ENCODE peak calls at places on chromosomes 5 and 9, in ten cellular contexts. One of them, this sample, is unnamed.

GRCh38 chr5:119418782-119419101 is 33.6 kb upstream of the HSD17B4 start:
- DNase-seq in psoas muscle: no peak
- DNase-seq in OCI-LY7: peak; percentile 37
- DNase-seq in neural crest cell: no peak
- DNase-seq in DND-41: no peak
- DNase-seq in K562: no peak
- DNase-seq in uterus: no peak
- DNase-seq in fibroblast of the aortic adventitia: no peak
- DNase-seq in neural progenitor cell: no peak
- DNase-seq in Peyer's patch: no peak
- DNase-seq in this sample: no peak

GRCh38 chr9:18549772-18550171 is 75.8 kb downstream of the ADAMTSL1 start:
- DNase-seq in OCI-LY7: no peak
- DNase-seq in DND-41: no peak
- DNase-seq in neural crest cell: no peak
- DNase-seq in neural progenitor cell: no peak
- DNase-seq in Peyer's patch: no peak
- DNase-seq in uterus: no peak
- DNase-seq in psoas muscle: no peak
- DNase-seq in fibroblast of the aortic adventitia: no peak
- DNase-seq in K562: no peak
- DNase-seq in this sample: no peak

GRCh38 chr9:38432922-38433510 is 8.8 kb upstream of the IGFBPL1 start:
- DNase-seq in DND-41: peak; percentile 23
- DNase-seq in K562: peak; percentile 38
- DNase-seq in OCI-LY7: peak; percentile 45
- DNase-seq in neural progenitor cell: peak; percentile 53
- DNase-seq in Peyer's patch: no peak
- DNase-seq in psoas muscle: no peak
- DNase-seq in fibroblast of the aortic adventitia: peak; percentile 61
- DNase-seq in uterus: no peak
- DNase-seq in neural crest cell: peak; percentile 14
- DNase-seq in this sample: no peak

GRCh38 chr9:18195223-18195622 is 278.7 kb upstream of the ADAMTSL1 start:
- DNase-seq in psoas muscle: no peak
- DNase-seq in neural crest cell: no peak
- DNase-seq in Peyer's patch: no peak
- DNase-seq in K562: no peak
- DNase-seq in neural progenitor cell: no peak
- DNase-seq in uterus: no peak
- DNase-seq in OCI-LY7: no peak
- DNase-seq in fibroblast of the aortic adventitia: no peak
- DNase-seq in DND-41: no peak
- DNase-seq in this sample: no peak

GRCh38 chr5:122156724-122157325 is 27.5 kb downstream of the ZNF474 start:
- DNase-seq in DND-41: peak; percentile 13
- DNase-seq in neural crest cell: no peak
- DNase-seq in uterus: no peak
- DNase-seq in OCI-LY7: peak; percentile 7
- DNase-seq in neural progenitor cell: peak; percentile 51
- DNase-seq in psoas muscle: no peak
- DNase-seq in fibroblast of the aortic adventitia: peak; percentile 82
- DNase-seq in Peyer's patch: no peak
- DNase-seq in K562: peak; percentile 64
- DNase-seq in this sample: no peak

GRCh38 chr5:145568581-145568980 is 266.6 kb downstream of the PRELID2 start:
- DNase-seq in neural crest cell: no peak
- DNase-seq in fibroblast of the aortic adventitia: peak; percentile 24
- DNase-seq in psoas muscle: no peak
- DNase-seq in neural progenitor cell: no peak
- DNase-seq in DND-41: no peak
- DNase-seq in K562: no peak
- DNase-seq in OCI-LY7: no peak
- DNase-seq in Peyer's patch: no peak
- DNase-seq in uterus: no peak
- DNase-seq in this sample: no peak

GRCh38 chr5:124887223-124887622 is 140.8 kb upstream of the ZNF608 start:
- DNase-seq in OCI-LY7: no peak
- DNase-seq in neural crest cell: no peak
- DNase-seq in uterus: no peak
- DNase-seq in neural progenitor cell: peak; percentile 18
- DNase-seq in psoas muscle: no peak
- DNase-seq in fibroblast of the aortic adventitia: no peak
- DNase-seq in K562: no peak
- DNase-seq in DND-41: no peak
- DNase-seq in Peyer's patch: no peak
- DNase-seq in this sample: no peak

GRCh38 chr5:138900281-138900965 is 25.3 kb upstream of the LRRTM2 start:
- DNase-seq in fibroblast of the aortic adventitia: peak; percentile 19
- DNase-seq in Peyer's patch: no peak
- DNase-seq in OCI-LY7: no peak
- DNase-seq in neural crest cell: no peak
- DNase-seq in psoas muscle: no peak
- DNase-seq in uterus: no peak
- DNase-seq in neural progenitor cell: no peak
- DNase-seq in DND-41: peak; percentile 57
- DNase-seq in K562: peak; percentile 41
- DNase-seq in this sample: no peak

GRCh38 chr9:27145143-27145542 is 36.1 kb downstream of the TEK start:
- DNase-seq in Peyer's patch: no peak
- DNase-seq in neural crest cell: no peak
- DNase-seq in fibroblast of the aortic adventitia: no peak
- DNase-seq in K562: no peak
- DNase-seq in uterus: no peak
- DNase-seq in OCI-LY7: no peak
- DNase-seq in neural progenitor cell: no peak
- DNase-seq in psoas muscle: no peak
- DNase-seq in DND-41: no peak
- DNase-seq in this sample: no peak

GRCh38 chr9:81686614-81687520 is 2.5 kb downstream of the TLE1 start:
- DNase-seq in psoas muscle: peak; percentile 89
- DNase-seq in neural progenitor cell: peak; percentile 96
- DNase-seq in K562: no peak
- DNase-seq in OCI-LY7: no peak
- DNase-seq in uterus: peak; percentile 83
- DNase-seq in neural crest cell: peak; percentile 76
- DNase-seq in DND-41: no peak
- DNase-seq in Peyer's patch: peak; percentile 86
- DNase-seq in fibroblast of the aortic adventitia: peak; percentile 89
- DNase-seq in this sample: peak; percentile 53

GRCh38 chr5:128850049-128850448 is 115.2 kb upstream of the SLC27A6 start:
- DNase-seq in neural progenitor cell: no peak
- DNase-seq in fibroblast of the aortic adventitia: no peak
- DNase-seq in psoas muscle: no peak
- DNase-seq in OCI-LY7: no peak
- DNase-seq in neural crest cell: no peak
- DNase-seq in Peyer's patch: no peak
- DNase-seq in DND-41: no peak
- DNase-seq in uterus: no peak
- DNase-seq in K562: no peak
- DNase-seq in this sample: no peak

GRCh38 chr5:128838631-128839030 is 126.7 kb upstream of the SLC27A6 start:
- DNase-seq in Peyer's patch: no peak
- DNase-seq in OCI-LY7: no peak
- DNase-seq in neural crest cell: no peak
- DNase-seq in psoas muscle: no peak
- DNase-seq in neural progenitor cell: no peak
- DNase-seq in DND-41: no peak
- DNase-seq in fibroblast of the aortic adventitia: no peak
- DNase-seq in uterus: no peak
- DNase-seq in K562: no peak
- DNase-seq in this sample: no peak

GRCh38 chr5:128842241-128842640 is 123.0 kb upstream of the SLC27A6 start:
- DNase-seq in fibroblast of the aortic adventitia: no peak
- DNase-seq in psoas muscle: no peak
- DNase-seq in K562: no peak
- DNase-seq in neural crest cell: no peak
- DNase-seq in neural progenitor cell: no peak
- DNase-seq in Peyer's patch: no peak
- DNase-seq in DND-41: no peak
- DNase-seq in uterus: no peak
- DNase-seq in OCI-LY7: no peak
- DNase-seq in this sample: no peak

DNA sequence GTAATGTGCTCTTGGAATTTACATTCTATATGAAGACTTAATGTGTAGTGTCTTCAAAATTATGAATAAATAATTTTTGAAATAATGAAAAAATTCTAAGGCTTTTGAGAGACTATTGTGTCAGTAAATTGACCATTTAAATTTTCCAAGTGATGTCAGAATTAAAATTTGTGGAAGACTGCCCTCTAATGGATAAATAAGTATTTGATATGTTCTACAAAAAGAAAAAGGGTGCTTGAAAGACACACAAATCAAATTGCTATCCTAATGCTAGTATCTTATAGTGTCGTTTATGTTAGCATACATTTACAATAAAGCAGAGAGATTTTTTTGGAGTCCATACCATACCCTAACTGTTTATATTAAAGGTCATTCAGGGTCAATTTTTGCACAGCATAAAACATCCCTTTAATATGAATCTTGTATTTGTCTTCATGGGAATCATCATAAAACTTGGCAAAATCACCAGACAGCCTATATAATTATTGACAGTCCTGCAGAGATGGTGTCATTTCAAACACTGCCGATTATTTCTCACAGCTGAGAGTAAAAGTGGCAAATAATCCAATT is 120.8 kb upstream of the SLC27A6 start:
- DNase-seq in neural crest cell: no peak
- DNase-seq in OCI-LY7: no peak
- DNase-seq in neural progenitor cell: no peak
- DNase-seq in K562: no peak
- DNase-seq in Peyer's patch: no peak
- DNase-seq in fibroblast of the aortic adventitia: peak; percentile 43
- DNase-seq in DND-41: no peak
- DNase-seq in uterus: no peak
- DNase-seq in psoas muscle: no peak
- DNase-seq in this sample: no peak
- TF ChIP-seq CTCF in neural crest cell: peak; percentile 73
- TF ChIP-seq CTCF in OCI-LY7: peak; percentile 73
- TF ChIP-seq CTCF in neural progenitor cell: peak; percentile 63
- TF ChIP-seq CTCF in K562: no peak
- TF ChIP-seq CTCF in Peyer's patch: no peak
- TF ChIP-seq CTCF in fibroblast of the aortic adventitia: no peak
- TF ChIP-seq CTCF in DND-41: peak; percentile 27
- TF ChIP-seq CTCF in uterus: peak; percentile 24
- TF ChIP-seq CTCF in psoas muscle: peak; percentile 31
- TF ChIP-seq CTCF in this sample: no peak

GRCh38 chr5:45795458-45795857 is 99.3 kb upstream of the HCN1 start:
- DNase-seq in neural progenitor cell: no peak
- DNase-seq in fibroblast of the aortic adventitia: no peak
- DNase-seq in Peyer's patch: no peak
- DNase-seq in uterus: no peak
- DNase-seq in OCI-LY7: no peak
- DNase-seq in psoas muscle: no peak
- DNase-seq in DND-41: no peak
- DNase-seq in K562: no peak
- DNase-seq in neural crest cell: no peak
- DNase-seq in this sample: no peak
- TF ChIP-seq CTCF in neural progenitor cell: peak; percentile 10
- TF ChIP-seq CTCF in fibroblast of the aortic adventitia: no peak
- TF ChIP-seq CTCF in Peyer's patch: no peak
- TF ChIP-seq CTCF in uterus: no peak
- TF ChIP-seq CTCF in OCI-LY7: no peak
- TF ChIP-seq CTCF in psoas muscle: no peak
- TF ChIP-seq CTCF in DND-41: no peak
- TF ChIP-seq CTCF in K562: no peak
- TF ChIP-seq CTCF in neural crest cell: no peak
- TF ChIP-seq CTCF in this sample: no peak

GRCh38 chr5:39146831-39147540 is 72.4 kb downstream of the FYB1 start:
- DNase-seq in psoas muscle: no peak
- DNase-seq in K562: no peak
- DNase-seq in OCI-LY7: no peak
- DNase-seq in DND-41: no peak
- DNase-seq in uterus: no peak
- DNase-seq in neural progenitor cell: peak; percentile 20
- DNase-seq in fibroblast of the aortic adventitia: no peak
- DNase-seq in Peyer's patch: no peak
- DNase-seq in neural crest cell: no peak
- DNase-seq in this sample: no peak

GRCh38 chr5:39151731-39152130 is 67.6 kb downstream of the FYB1 start:
- DNase-seq in fibroblast of the aortic adventitia: no peak
- DNase-seq in psoas muscle: no peak
- DNase-seq in neural progenitor cell: no peak
- DNase-seq in K562: no peak
- DNase-seq in DND-41: no peak
- DNase-seq in neural crest cell: no peak
- DNase-seq in uterus: no peak
- DNase-seq in OCI-LY7: no peak
- DNase-seq in Peyer's patch: no peak
- DNase-seq in this sample: no peak

GRCh38 chr5:39149966-39150365 is 69.4 kb downstream of the FYB1 start:
- DNase-seq in fibroblast of the aortic adventitia: no peak
- DNase-seq in uterus: no peak
- DNase-seq in OCI-LY7: no peak
- DNase-seq in neural crest cell: no peak
- DNase-seq in Peyer's patch: no peak
- DNase-seq in DND-41: no peak
- DNase-seq in psoas muscle: no peak
- DNase-seq in neural progenitor cell: no peak
- DNase-seq in K562: no peak
- DNase-seq in this sample: no peak

GRCh38 chr5:39148983-39149534 is 70.3 kb downstream of the FYB1 start:
- DNase-seq in psoas muscle: no peak
- DNase-seq in OCI-LY7: no peak
- DNase-seq in fibroblast of the aortic adventitia: peak; percentile 51
- DNase-seq in uterus: no peak
- DNase-seq in Peyer's patch: no peak
- DNase-seq in DND-41: no peak
- DNase-seq in neural crest cell: no peak
- DNase-seq in K562: no peak
- DNase-seq in neural progenitor cell: no peak
- DNase-seq in this sample: no peak
- TF ChIP-seq CTCF in psoas muscle: peak; percentile 39
- TF ChIP-seq CTCF in OCI-LY7: peak; percentile 56
- TF ChIP-seq CTCF in fibroblast of the aortic adventitia: peak; percentile 38
- TF ChIP-seq CTCF in uterus: peak; percentile 37
- TF ChIP-seq CTCF in Peyer's patch: peak; percentile 38
- TF ChIP-seq CTCF in DND-41: peak; percentile 65
- TF ChIP-seq CTCF in neural crest cell: peak; percentile 63
- TF ChIP-seq CTCF in K562: peak; percentile 74
- TF ChIP-seq CTCF in neural progenitor cell: peak; percentile 41
- TF ChIP-seq CTCF in this sample: peak; percentile 69

DNA sequence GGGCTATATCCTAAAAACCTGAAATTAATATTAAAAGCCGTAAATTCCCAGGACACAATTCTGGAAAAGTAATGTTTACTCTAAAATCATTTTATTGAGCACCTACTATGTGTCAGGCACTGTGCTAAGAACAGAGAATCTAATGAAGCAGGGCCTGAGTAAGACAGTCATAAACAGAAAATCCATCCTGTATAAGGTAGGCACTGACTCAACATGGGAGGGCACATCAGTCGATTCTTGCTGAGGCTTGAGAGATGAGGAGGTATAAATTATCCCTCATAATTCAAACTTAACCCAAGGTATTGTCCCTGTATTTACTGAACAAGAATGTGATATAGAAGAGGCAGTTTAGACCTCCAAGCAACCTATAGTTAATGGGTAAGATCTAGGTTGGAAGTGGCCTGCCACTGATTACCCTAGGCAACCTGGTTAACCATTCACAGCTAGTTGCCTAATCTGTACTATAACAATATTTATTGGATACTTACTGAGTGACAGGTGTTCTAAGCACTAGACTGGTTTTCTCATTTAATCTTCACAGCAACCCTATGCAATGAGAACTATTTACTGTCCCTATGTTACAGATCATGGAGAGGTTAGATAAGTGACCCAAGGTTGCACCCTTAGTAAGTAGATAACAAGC is 317.8 kb downstream of the PDE4D start:
- DNase-seq in neural progenitor cell: no peak
- DNase-seq in neural crest cell: no peak
- DNase-seq in fibroblast of the aortic adventitia: no peak
- DNase-seq in Peyer's patch: no peak
- DNase-seq in K562: no peak
- DNase-seq in psoas muscle: no peak
- DNase-seq in DND-41: no peak
- DNase-seq in uterus: no peak
- DNase-seq in OCI-LY7: no peak
- DNase-seq in this sample: no peak
- TF ChIP-seq CTCF in neural progenitor cell: no peak
- TF ChIP-seq CTCF in neural crest cell: no peak
- TF ChIP-seq CTCF in fibroblast of the aortic adventitia: no peak
- TF ChIP-seq CTCF in Peyer's patch: no peak
- TF ChIP-seq CTCF in K562: no peak
- TF ChIP-seq CTCF in psoas muscle: no peak
- TF ChIP-seq CTCF in DND-41: no peak
- TF ChIP-seq CTCF in uterus: no peak
- TF ChIP-seq CTCF in OCI-LY7: no peak
- TF ChIP-seq CTCF in this sample: no peak

This sample was measured in natural killer cell.